ENCODE peak calls at places on chromosome 7, in seven cellular contexts. F, X, D, K, U, O and W are unnamed samples.

GRCh38 chr7:126286317-126286716 is 966.4 kb downstream of the GRM8 start:
- DNase-seq in F (no peak), X (no peak), D (no peak), K (no peak), U (no peak), O (no peak), W (no peak)

GRCh38 chr7:155813125-155813524 is 862 bp upstream of the SHH start:
- DNase-seq in F (no peak), X (no peak), D (no peak), K (no peak), U (no peak), O (no peak), W (no peak)

GRCh38 chr7:138878847-138879246 is 80.9 kb upstream of the ATP6V0A4 start:
- DNase-seq in F (no peak), X (no peak), D (no peak), K (no peak), U (no peak), O (no peak), W (no peak)

GRCh38 chr7:47649901-47650300 is 68.0 kb upstream of the TNS3 start:
- DNase-seq in F (no peak), X (no peak), D (no peak), K (peak), U (no peak), O (no peak), W (no peak)

GRCh38 chr7:104979167-104979841 is 34.7 kb upstream of the KMT2E start:
- DNase-seq in F (no peak), X (peak), D (peak), K (peak), U (no peak), O (no peak), W (peak)

GRCh38 chr7:121486590-121486989 is 90.5 kb upstream of the FAM3C start:
- DNase-seq in F (no peak), X (no peak), D (no peak), K (no peak), U (no peak), O (no peak), W (no peak)

GRCh38 chr7:92295391-92295790 is 49.6 kb downstream of the ANKIB1 start:
- DNase-seq in F (peak), X (no peak), D (no peak), K (no peak), U (no peak), O (no peak), W (no peak)

GRCh38 chr7:21261627-21262564 is 166.0 kb upstream of the SP4 start:
- DNase-seq in F (peak), X (peak), D (peak), K (peak), U (peak), O (no peak), W (no peak)

GRCh38 chr7:19585761-19586160 is 123.1 kb downstream of the POLR1F start:
- DNase-seq in F (no peak), X (no peak), D (no peak), K (no peak), U (no peak), O (no peak), W (no peak)

GRCh38 chr7:104950754-104951153 is 63.3 kb upstream of the KMT2E start:
- DNase-seq in F (no peak), X (no peak), D (no peak), K (no peak), U (no peak), O (no peak), W (no peak)

GRCh38 chr7:129499915-129500463 is 2.3 kb upstream of the SMKR1 start:
- DNase-seq in F (no peak), X (no peak), D (no peak), K (no peak), U (peak), O (no peak), W (no peak)

GRCh38 chr7:129498021-129498420 is 4.3 kb upstream of the SMKR1 start:
- DNase-seq in F (no peak), X (no peak), D (no peak), K (no peak), U (no peak), O (no peak), W (no peak)

GRCh38 chr7:129503725-129504124 is 1.4 kb downstream of the SMKR1 start:
- DNase-seq in F (no peak), X (no peak), D (no peak), K (no peak), U (no peak), O (no peak), W (no peak)

GRCh38 chr7:129501760-129502707 is at the start of gene SMKR1:
- DNase-seq in F (peak), X (peak), D (peak), K (peak), U (peak), O (peak), W (peak)

DNA sequence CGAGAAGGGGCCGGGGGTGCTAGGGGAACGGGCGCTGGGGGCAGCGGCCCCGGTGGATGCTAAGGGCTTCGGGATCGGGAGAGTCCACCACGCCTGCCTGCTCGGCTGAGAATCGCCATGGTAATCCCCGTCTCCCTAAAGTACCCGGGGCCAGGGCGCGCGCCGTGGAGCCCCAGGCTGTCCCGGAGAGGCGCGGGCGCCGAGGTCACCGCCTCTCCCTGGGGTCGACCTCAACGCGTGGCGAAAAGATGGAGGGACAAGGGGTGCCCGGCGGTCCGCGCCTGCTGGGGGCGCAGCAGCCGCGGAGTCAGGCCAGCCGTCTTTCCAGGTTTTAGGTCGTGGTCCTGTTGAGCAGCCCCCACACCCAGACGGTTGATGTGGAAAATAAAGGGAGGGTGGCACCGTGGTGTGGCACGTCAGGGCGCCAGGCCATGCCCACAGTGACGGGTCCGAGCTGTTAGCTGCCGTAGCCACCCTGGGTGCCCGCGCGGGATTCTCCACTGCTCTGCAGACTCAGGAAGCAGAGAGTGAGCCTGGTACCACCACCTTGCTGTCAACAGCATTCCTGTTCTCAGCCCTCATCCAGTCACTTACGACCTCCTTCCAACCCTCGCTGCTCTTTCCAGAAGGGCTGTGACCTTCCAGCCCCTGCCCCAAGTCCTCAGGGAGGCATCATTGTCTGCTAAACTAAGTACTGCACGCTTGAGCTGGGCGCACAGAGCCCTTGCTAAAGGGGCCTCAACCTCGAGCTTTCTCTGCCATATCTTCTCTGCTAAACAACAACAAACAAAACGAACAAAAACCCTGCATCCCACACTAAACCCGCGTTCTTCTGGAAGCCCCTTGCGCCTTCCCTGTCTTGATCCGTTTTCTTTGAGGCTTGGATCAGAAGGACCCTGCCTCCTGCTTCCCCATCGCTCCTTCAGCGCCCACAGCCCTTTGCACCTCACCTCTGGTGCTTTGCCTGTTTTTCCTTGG is 666 bp downstream of the SMKR1 start:
- DNase-seq in F (no peak), X (peak), D (no peak), K (no peak), U (no peak), O (no peak), W (no peak)
- TF ChIP-seq CTCF in F (no peak), X (peak), D (peak), K (no peak), U (no peak), O (no peak), W (peak)

DNA sequence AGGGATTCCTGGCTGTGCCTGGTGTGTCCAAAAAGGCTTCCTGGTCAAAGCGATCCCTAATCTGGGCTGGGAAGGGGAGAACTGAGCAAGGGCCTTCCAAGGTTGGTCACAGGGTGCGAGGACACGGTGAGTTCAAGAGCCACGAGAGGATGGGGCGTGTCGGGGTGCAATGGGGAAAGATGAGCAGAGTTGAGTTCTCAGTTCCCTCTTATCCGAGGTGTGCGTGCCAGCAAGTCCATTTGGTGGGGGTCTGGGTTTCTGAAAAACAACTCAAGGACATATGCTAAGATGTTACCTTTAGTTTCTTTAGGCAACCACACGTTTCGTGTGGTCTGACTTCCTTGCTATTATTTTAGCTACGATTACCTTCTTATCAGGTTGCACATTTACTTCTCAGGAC is 1.3 kb downstream of the ZNF775 start:
- DNase-seq in F (no peak), X (no peak), D (no peak), K (no peak), U (peak), O (no peak), W (no peak)
- H3K4me3 ChIP-seq in F (no peak), X (peak), D (peak), K (peak), U (peak), O (no peak), W (peak)

DNA sequence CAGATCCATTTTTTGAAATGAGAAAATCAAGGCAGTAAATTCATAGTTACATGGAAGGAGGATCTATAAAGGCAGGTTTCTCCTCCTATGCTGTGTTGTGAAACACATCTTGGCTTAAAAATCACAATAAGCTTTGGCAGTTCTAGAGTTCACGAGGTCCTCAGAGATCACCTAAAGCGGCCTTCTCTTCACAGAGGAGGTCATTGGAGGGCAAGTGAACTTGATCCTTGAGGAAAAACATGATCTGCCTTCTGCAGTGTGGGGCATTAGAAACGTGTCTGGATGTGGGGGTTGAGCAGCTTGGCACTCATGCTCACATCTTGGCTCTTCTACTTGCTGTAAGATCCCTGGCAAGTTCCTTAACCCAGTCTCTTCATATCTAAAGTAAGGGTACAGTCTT is 96.1 kb upstream of the BMPER start:
- DNase-seq in F (no peak), X (no peak), D (no peak), K (no peak), U (no peak), O (no peak), W (peak)
- TF ChIP-seq CTCF in F (no peak), X (no peak), D (no peak), K (no peak), U (no peak), O (no peak), W (no peak)

DNA sequence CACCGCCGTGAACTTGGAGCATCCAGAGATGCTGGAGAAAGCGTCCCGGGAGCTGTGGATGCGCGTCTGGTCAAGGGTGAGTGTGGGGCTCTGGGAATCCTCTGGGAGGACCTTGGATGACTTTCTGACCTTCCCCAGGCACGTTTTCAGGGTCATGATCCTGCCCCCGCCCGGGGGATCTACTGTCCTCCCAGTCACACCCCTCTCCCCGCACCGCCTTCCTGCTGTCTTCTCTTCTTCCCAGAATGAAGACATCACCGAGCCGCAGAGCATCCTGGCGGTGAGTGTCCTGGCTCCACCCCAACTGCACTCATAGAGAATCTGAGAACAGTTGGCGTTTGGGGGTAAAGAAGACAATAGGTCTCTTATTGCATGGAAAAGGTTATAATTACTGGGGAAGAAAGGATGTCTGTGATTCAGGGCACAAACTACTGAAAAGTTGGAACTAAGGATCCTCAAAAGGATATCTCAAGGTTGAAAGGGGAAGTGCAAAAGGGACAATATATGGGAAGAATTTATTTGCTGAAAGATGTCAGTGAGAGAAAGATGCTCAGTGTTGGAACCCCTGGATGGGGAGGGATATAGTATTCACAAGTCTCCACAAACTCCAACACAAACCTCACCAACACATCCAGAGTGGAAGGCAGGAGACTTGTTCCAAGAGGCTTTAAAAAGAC is 1.9 kb downstream of the GSTK1 start:
- DNase-seq in F (no peak), X (no peak), D (no peak), K (no peak), U (no peak), O (no peak), W (no peak)
- H3K4me3 ChIP-seq in F (no peak), X (no peak), D (no peak), K (no peak), U (no peak), O (no peak), W (no peak)

GRCh38 chr7:36916619-36917018 is 192.3 kb upstream of the AOAH start:
- DNase-seq in F (no peak), X (no peak), D (no peak), K (no peak), U (no peak), O (no peak), W (no peak)
- TF ChIP-seq CTCF in F (no peak), X (no peak), D (no peak), K (no peak), U (no peak), O (no peak), W (no peak)

GRCh38 chr7:94296886-94297285 is 97.8 kb upstream of the COL1A2 start:
- DNase-seq in F (no peak), X (no peak), D (no peak), K (no peak), U (no peak), O (no peak), W (peak)
- H3K4me3 ChIP-seq in F (no peak), X (no peak), D (peak), K (peak), U (no peak), O (peak), W (peak)

GRCh38 chr7:112511451-112512220 is 30.8 kb downstream of the LSMEM1 start:
- DNase-seq in F (no peak), X (no peak), D (no peak), K (no peak), U (no peak), O (no peak), W (no peak)

GRCh38 chr7:112520787-112521186 is 40.0 kb downstream of the LSMEM1 start:
- DNase-seq in F (no peak), X (no peak), D (no peak), K (no peak), U (no peak), O (no peak), W (no peak)

GRCh38 chr7:112510743-112511110 is 29.9 kb downstream of the LSMEM1 start:
- DNase-seq in F (no peak), X (no peak), D (no peak), K (no peak), U (no peak), O (no peak), W (no peak)

GRCh38 chr7:112517487-112517886 is 36.7 kb downstream of the LSMEM1 start:
- DNase-seq in F (no peak), X (no peak), D (no peak), K (no peak), U (no peak), O (no peak), W (no peak)

DNA sequence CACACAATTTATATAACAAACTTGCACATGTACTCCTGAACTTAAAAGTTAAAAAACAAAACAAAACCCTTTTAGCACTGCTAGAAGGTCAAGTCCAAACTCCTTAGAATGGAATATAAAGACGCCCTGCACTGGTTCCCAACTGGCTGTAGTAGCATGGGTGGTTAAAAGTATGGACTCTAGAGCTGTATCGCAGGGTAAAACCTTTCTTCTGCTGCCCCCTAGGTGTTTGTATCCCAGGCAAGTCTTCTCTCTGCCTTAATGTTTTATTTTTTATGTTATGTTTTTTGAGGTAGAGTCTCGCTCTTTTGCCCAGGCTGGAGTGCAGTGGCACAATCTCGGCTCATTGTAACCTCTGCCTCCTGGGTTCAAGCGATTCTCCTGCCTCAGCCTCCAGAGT is 35.2 kb downstream of the LSMEM1 start:
- DNase-seq in F (no peak), X (peak), D (no peak), K (no peak), U (no peak), O (no peak), W (no peak)
- TF ChIP-seq CTCF in F (no peak), X (peak), D (no peak), K (no peak), U (no peak), O (no peak), W (no peak)

GRCh38 chr7:55276896-55277295 is 88.2 kb upstream of the LANCL2 start:
- DNase-seq in F (no peak), X (no peak), D (no peak), K (no peak), U (no peak), O (no peak), W (no peak)

GRCh38 chr7:55278321-55278720 is 86.8 kb upstream of the LANCL2 start:
- DNase-seq in F (no peak), X (no peak), D (no peak), K (no peak), U (no peak), O (no peak), W (no peak)

GRCh38 chr7:55280031-55280454 is 85.1 kb upstream of the LANCL2 start:
- DNase-seq in F (peak), X (peak), D (peak), K (peak), U (peak), O (peak), W (peak)

GRCh38 chr7:55277916-55278315 is 87.2 kb upstream of the LANCL2 start:
- DNase-seq in F (no peak), X (no peak), D (no peak), K (no peak), U (no peak), O (no peak), W (no peak)

DNA sequence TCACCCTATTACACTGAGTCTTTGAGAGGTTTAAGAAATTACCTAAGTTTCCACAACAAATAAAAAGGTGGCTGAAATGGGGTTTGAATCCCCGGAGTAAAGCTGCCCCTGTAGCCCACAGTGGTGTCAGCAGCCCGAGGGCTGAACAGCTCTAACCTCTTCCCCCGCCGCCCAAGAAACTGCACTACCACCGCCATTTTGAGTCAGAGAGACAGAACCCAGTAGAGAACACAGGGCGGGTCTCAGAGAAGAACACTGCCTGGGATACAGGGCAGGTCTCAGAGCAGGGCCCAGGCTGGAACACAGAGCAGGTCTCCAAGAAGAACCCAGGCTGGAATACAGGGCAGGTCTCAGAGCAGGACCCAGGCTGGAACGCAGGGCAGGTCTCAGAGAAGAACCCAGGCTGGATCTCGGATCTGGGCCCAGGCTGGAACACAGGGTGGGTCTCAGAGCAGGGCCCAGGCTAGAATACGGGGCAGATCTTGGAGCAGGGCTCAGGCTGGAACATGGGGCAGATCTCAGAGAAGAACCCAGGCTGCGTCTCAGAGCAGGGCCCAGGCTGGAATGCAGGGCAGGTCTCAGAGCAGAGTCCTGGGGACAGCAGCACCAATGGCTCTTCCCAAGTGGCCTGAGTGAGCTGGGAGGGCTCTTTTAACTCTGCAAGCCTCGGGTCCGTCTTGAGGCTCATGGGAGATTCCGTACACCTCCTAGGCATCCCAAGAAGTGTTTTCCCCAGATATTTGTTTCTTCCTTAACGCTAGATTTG is 85.9 kb upstream of the LANCL2 start:
- DNase-seq in F (no peak), X (no peak), D (no peak), K (no peak), U (no peak), O (no peak), W (no peak)
- H3K4me3 ChIP-seq in F (no peak), X (no peak), D (no peak), K (no peak), U (no peak), O (no peak), W (no peak)

GRCh38 chr7:106964455-106964854 is 80.0 kb upstream of the PRKAR2B start:
- DNase-seq in F (no peak), X (peak), D (no peak), K (no peak), U (no peak), O (no peak), W (no peak)

GRCh38 chr7:106957766-106958165 is 86.7 kb upstream of the PRKAR2B start:
- DNase-seq in F (no peak), X (no peak), D (no peak), K (no peak), U (no peak), O (no peak), W (peak)

GRCh38 chr7:106962751-106963150 is 81.8 kb upstream of the PRKAR2B start:
- DNase-seq in F (no peak), X (no peak), D (no peak), K (no peak), U (no peak), O (no peak), W (no peak)

DNA sequence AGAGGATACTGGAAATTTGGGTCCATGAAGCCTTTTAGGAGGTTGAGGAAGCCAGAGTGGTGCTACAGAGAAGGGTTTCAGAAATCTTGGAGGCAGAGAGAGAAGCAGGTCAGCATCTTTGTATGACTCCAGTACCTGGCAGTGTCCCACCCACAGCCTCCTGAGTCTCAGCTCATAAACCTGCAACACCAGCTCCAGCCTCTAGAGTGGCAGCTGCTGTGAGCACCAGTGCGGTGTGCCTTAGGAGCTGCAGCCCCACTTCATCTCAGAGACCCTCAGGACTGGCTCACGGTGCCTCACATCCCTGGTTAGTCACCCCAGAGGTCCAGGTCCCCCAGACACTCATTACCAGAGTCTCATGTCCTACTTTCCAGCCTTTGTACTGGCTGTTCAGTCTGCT is 84.8 kb upstream of the PRKAR2B start:
- DNase-seq in F (no peak), X (peak), D (no peak), K (no peak), U (peak), O (no peak), W (no peak)
- TF ChIP-seq CTCF in F (no peak), X (peak), D (peak), K (no peak), U (peak), O (no peak), W (no peak)

GRCh38 chr7:151400626-151401315 is 9.1 kb downstream of the WDR86 start:
- DNase-seq in F (no peak), X (no peak), D (no peak), K (no peak), U (peak), O (no peak), W (no peak)
- H3K4me3 ChIP-seq in F (no peak), X (no peak), D (no peak), K (no peak), U (no peak), O (no peak), W (no peak)